ENCODE peak calls at places on chromosomes 5 and 9, in six cellular contexts. One of them, this sample, is unnamed.

GRCh38 chr5:149853019-149853648 is 91.5 kb downstream of the PDE6A start:
- DNase-seq in RWPE2: no peak
- DNase-seq in GM23338: peak
- DNase-seq in stomach: peak
- DNase-seq in neural progenitor cell: peak
- DNase-seq in BE2C: peak
- DNase-seq in this sample: peak

GRCh38 chr9:133938670-133939258 is 53.4 kb downstream of the VAV2 start:
- DNase-seq in RWPE2: no peak
- DNase-seq in GM23338: no peak
- DNase-seq in stomach: no peak
- DNase-seq in neural progenitor cell: no peak
- DNase-seq in BE2C: no peak
- DNase-seq in this sample: no peak

GRCh38 chr5:100777680-100778281 is 125.3 kb downstream of the ST8SIA4 start:
- DNase-seq in RWPE2: peak
- DNase-seq in GM23338: no peak
- DNase-seq in stomach: no peak
- DNase-seq in neural progenitor cell: no peak
- DNase-seq in BE2C: no peak
- DNase-seq in this sample: peak

GRCh38 chr9:91379461-91379860 is 17.7 kb upstream of the AUH start:
- DNase-seq in RWPE2: no peak
- DNase-seq in GM23338: no peak
- DNase-seq in stomach: no peak
- DNase-seq in neural progenitor cell: no peak
- DNase-seq in BE2C: no peak
- DNase-seq in this sample: no peak

GRCh38 chr5:61301345-61301744 is 30.7 kb upstream of the ZSWIM6 start:
- DNase-seq in RWPE2: no peak
- DNase-seq in GM23338: no peak
- DNase-seq in stomach: no peak
- DNase-seq in neural progenitor cell: no peak
- DNase-seq in BE2C: no peak
- DNase-seq in this sample: no peak

GRCh38 chr9:85142461-85143401 is 473.2 kb downstream of the NTRK2 start:
- DNase-seq in RWPE2: no peak
- DNase-seq in GM23338: peak
- DNase-seq in stomach: no peak
- DNase-seq in neural progenitor cell: peak
- DNase-seq in BE2C: no peak
- DNase-seq in this sample: peak

GRCh38 chr5:175821790-175822211 is 49.6 kb upstream of the CPLX2 start:
- DNase-seq in RWPE2: peak
- DNase-seq in GM23338: no peak
- DNase-seq in stomach: no peak
- DNase-seq in neural progenitor cell: no peak
- DNase-seq in BE2C: no peak
- DNase-seq in this sample: peak

GRCh38 chr9:116137010-116137409 is 16.6 kb upstream of the PAPPA start:
- DNase-seq in RWPE2: no peak
- DNase-seq in GM23338: no peak
- DNase-seq in stomach: no peak
- DNase-seq in neural progenitor cell: no peak
- DNase-seq in BE2C: no peak
- DNase-seq in this sample: no peak

GRCh38 chr9:113590991-113591898 is 127.7 kb downstream of the RGS3 start:
- DNase-seq in RWPE2: no peak
- DNase-seq in GM23338: peak
- DNase-seq in stomach: peak
- DNase-seq in neural progenitor cell: peak
- DNase-seq in BE2C: peak
- DNase-seq in this sample: peak

GRCh38 chr9:88302579-88303324 is 85.5 kb upstream of the SPIN1 start:
- DNase-seq in RWPE2: no peak
- DNase-seq in GM23338: no peak
- DNase-seq in stomach: no peak
- DNase-seq in neural progenitor cell: no peak
- DNase-seq in BE2C: peak
- DNase-seq in this sample: no peak

GRCh38 chr9:120941046-120941770 is 14.6 kb upstream of the TRAF1 start:
- DNase-seq in RWPE2: no peak
- DNase-seq in GM23338: no peak
- DNase-seq in stomach: no peak
- DNase-seq in neural progenitor cell: no peak
- DNase-seq in BE2C: no peak
- DNase-seq in this sample: no peak

GRCh38 chr5:69416180-69416579 is 1.3 kb downstream of the MARVELD2 start:
- DNase-seq in RWPE2: no peak
- DNase-seq in GM23338: peak
- DNase-seq in stomach: no peak
- DNase-seq in neural progenitor cell: peak
- DNase-seq in BE2C: no peak
- DNase-seq in this sample: no peak

GRCh38 chr5:1244976-1245375 is 19.8 kb downstream of the SLC6A18 start:
- DNase-seq in RWPE2: no peak
- DNase-seq in GM23338: no peak
- DNase-seq in stomach: no peak
- DNase-seq in neural progenitor cell: peak
- DNase-seq in BE2C: no peak
- DNase-seq in this sample: no peak

GRCh38 chr5:59317023-59317771 is 576.3 kb downstream of the PDE4D start:
- DNase-seq in RWPE2: no peak
- DNase-seq in GM23338: peak
- DNase-seq in stomach: no peak
- DNase-seq in neural progenitor cell: peak
- DNase-seq in BE2C: peak
- DNase-seq in this sample: no peak

GRCh38 chr5:155886311-155887031 is 440.5 kb upstream of the SGCD start:
- DNase-seq in RWPE2: no peak
- DNase-seq in GM23338: no peak
- DNase-seq in stomach: no peak
- DNase-seq in neural progenitor cell: no peak
- DNase-seq in BE2C: no peak
- DNase-seq in this sample: no peak

GRCh38 chr5:160042674-160043073 is 33.7 kb downstream of the TTC1 start:
- DNase-seq in RWPE2: no peak
- DNase-seq in GM23338: peak
- DNase-seq in stomach: no peak
- DNase-seq in neural progenitor cell: no peak
- DNase-seq in BE2C: no peak
- DNase-seq in this sample: no peak

GRCh38 chr5:145943674-145944121 is 7.3 kb downstream of the SH3RF2 start:
- DNase-seq in RWPE2: peak
- DNase-seq in GM23338: no peak
- DNase-seq in stomach: peak
- DNase-seq in neural progenitor cell: no peak
- DNase-seq in BE2C: peak
- DNase-seq in this sample: no peak

GRCh38 chr9:79686381-79687130 is 114.8 kb downstream of the TLE4 start:
- DNase-seq in RWPE2: no peak
- DNase-seq in GM23338: no peak
- DNase-seq in stomach: no peak
- DNase-seq in neural progenitor cell: no peak
- DNase-seq in BE2C: no peak
- DNase-seq in this sample: no peak

DNA sequence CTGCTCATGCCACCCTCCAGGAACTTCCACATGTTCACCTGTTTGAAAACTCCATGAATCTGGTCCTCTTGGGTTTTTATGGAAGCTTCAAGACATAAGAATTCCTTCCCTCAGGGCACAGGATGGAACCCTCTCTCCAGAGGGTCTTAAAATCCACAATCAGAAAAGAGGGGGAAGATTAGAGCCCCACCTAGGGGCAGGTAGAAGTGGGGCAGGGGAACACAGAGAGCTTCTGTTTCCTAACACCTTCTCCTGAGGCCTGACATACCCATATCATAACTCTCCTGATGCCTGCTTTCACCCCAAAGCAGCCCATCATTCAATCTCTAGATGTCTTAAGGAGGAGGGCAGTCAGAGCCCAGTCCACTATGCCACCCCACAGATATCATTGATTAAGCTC is 1087.7 kb upstream of the ARRDC3 start:
- DNase-seq in RWPE2: no peak
- DNase-seq in GM23338: peak
- DNase-seq in stomach: no peak
- DNase-seq in neural progenitor cell: no peak
- DNase-seq in BE2C: no peak
- DNase-seq in this sample: no peak
- TF ChIP-seq CTCF in RWPE2: no peak
- TF ChIP-seq CTCF in GM23338: peak
- TF ChIP-seq CTCF in stomach: no peak
- TF ChIP-seq CTCF in neural progenitor cell: peak
- TF ChIP-seq CTCF in BE2C: peak
- TF ChIP-seq CTCF in this sample: peak

DNA sequence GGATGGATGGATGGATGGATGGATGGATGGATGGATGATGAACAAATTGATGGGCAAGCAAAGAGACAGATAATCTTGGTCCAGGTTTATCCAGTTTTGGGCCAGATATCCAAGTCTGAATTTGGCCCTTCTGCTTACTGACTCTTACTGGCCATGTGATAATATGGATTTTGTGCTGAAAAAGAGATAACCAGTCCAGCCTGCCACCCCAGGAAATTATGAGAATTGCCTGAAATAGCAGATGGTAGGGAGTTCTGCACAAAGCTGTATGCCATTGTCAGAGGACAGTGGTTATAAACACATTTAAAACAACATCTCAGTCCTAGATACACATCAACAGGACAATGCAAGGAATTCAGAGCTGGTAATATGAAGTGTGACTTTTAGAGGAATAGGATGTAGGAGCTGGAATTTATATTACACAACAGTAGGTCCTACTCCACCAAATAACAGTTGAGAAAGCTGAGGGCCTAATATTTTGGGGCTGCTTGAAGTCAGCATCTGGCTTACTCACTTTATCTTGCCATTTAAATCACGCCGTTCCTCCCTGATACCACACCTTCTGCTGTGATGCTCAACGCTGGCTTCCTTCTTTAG is 9.0 kb upstream of the FAT2 start:
- DNase-seq in RWPE2: no peak
- DNase-seq in GM23338: no peak
- DNase-seq in stomach: no peak
- DNase-seq in neural progenitor cell: no peak
- DNase-seq in BE2C: no peak
- DNase-seq in this sample: no peak
- TF ChIP-seq CTCF in RWPE2: no peak
- TF ChIP-seq CTCF in GM23338: no peak
- TF ChIP-seq CTCF in stomach: no peak
- TF ChIP-seq CTCF in neural progenitor cell: no peak
- TF ChIP-seq CTCF in BE2C: no peak
- TF ChIP-seq CTCF in this sample: no peak

DNA sequence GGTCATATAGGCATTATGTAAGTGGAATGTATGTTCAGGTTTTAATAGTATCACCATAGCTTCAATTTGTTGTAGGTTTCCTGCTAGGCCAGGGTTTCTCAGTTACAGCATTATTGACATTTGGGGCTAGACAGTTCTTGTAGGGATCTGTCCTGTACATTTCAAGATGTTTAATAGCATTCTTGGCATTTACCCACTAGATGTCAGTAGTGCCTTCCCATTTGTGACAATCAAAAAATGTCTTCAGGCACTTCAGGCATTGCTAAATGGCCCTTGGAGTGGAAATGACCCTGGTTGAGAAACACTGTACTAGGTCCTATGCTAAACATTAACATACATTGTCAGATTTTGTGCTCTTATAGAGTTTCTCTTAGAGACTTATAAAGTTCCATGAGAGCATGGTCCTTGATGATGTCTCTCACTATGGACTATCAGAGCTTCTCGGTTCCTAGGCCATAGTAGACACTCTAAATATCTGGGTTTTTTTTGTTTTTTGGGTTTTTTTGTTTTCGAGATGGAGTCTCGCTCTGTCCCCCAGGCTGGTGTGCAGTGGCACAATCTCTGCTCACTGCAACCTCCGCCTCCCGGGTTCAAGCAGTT is 1.4 kb downstream of the KIF20A start:
- DNase-seq in RWPE2: no peak
- DNase-seq in GM23338: peak
- DNase-seq in stomach: no peak
- DNase-seq in neural progenitor cell: peak
- DNase-seq in BE2C: peak
- DNase-seq in this sample: peak
- TF ChIP-seq CTCF in RWPE2: peak
- TF ChIP-seq CTCF in GM23338: peak
- TF ChIP-seq CTCF in stomach: no peak
- TF ChIP-seq CTCF in neural progenitor cell: peak
- TF ChIP-seq CTCF in BE2C: peak
- TF ChIP-seq CTCF in this sample: peak

GRCh38 chr9:86634501-86634900 is 280.3 kb upstream of the TUT7 start:
- DNase-seq in RWPE2: no peak
- DNase-seq in GM23338: no peak
- DNase-seq in stomach: no peak
- DNase-seq in neural progenitor cell: no peak
- DNase-seq in BE2C: no peak
- DNase-seq in this sample: no peak

GRCh38 chr9:86638109-86638508 is 283.9 kb upstream of the TUT7 start:
- DNase-seq in RWPE2: no peak
- DNase-seq in GM23338: no peak
- DNase-seq in stomach: no peak
- DNase-seq in neural progenitor cell: peak
- DNase-seq in BE2C: no peak
- DNase-seq in this sample: no peak

GRCh38 chr9:86637515-86637914 is 283.3 kb upstream of the TUT7 start:
- DNase-seq in RWPE2: no peak
- DNase-seq in GM23338: peak
- DNase-seq in stomach: peak
- DNase-seq in neural progenitor cell: peak
- DNase-seq in BE2C: peak
- DNase-seq in this sample: no peak

GRCh38 chr9:86636614-86637013 is 282.4 kb upstream of the TUT7 start:
- DNase-seq in RWPE2: no peak
- DNase-seq in GM23338: no peak
- DNase-seq in stomach: no peak
- DNase-seq in neural progenitor cell: no peak
- DNase-seq in BE2C: no peak
- DNase-seq in this sample: no peak

GRCh38 chr9:86636051-86636450 is 281.8 kb upstream of the TUT7 start:
- DNase-seq in RWPE2: no peak
- DNase-seq in GM23338: no peak
- DNase-seq in stomach: no peak
- DNase-seq in neural progenitor cell: no peak
- DNase-seq in BE2C: no peak
- DNase-seq in this sample: no peak
- TF ChIP-seq CTCF in RWPE2: no peak
- TF ChIP-seq CTCF in GM23338: no peak
- TF ChIP-seq CTCF in stomach: no peak
- TF ChIP-seq CTCF in neural progenitor cell: no peak
- TF ChIP-seq CTCF in BE2C: no peak
- TF ChIP-seq CTCF in this sample: no peak

DNA sequence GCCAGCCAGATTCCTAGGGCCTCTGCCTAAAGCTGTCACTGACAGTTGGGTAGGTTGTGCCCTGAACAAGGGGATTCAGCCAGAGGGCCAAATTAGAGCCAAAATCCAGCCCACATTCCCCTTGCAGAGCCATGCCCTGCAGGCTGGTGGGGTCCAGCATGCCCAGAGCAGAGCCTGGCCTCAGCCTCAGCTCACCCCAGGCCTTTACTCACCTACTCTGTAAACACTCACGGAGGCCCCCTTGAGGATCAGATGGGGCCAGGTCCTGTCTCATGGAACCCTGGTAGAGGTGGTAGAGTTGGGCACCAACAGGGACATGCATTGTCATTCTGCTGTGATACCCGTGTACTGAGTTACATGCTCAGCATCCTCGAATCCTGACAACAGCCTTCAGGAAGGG is 74.9 kb downstream of the LMX1B start:
- DNase-seq in RWPE2: no peak
- DNase-seq in GM23338: peak
- DNase-seq in stomach: no peak
- DNase-seq in neural progenitor cell: peak
- DNase-seq in BE2C: no peak
- DNase-seq in this sample: no peak
- TF ChIP-seq CTCF in RWPE2: no peak
- TF ChIP-seq CTCF in GM23338: no peak
- TF ChIP-seq CTCF in stomach: no peak
- TF ChIP-seq CTCF in neural progenitor cell: peak
- TF ChIP-seq CTCF in BE2C: no peak
- TF ChIP-seq CTCF in this sample: no peak